ENCODE peak calls at places on chromosomes 3 and 15, in ten cellular contexts. P is vagina; N is ovary; R is stomach; M is naive thymus-derived CD4-positive, alpha-beta T cell; B is lower lobe of right lung; L is body of pancreas; K is MM.1S; H is CD8-positive, alpha-beta memory T cell; A is K562. G is an unnamed sample.

GRCh38 chr3:13543251-13543650 is 5.7 kb upstream of the FBLN2 start:
- DNase-seq in B (no peak), R (no peak), P (no peak), L (peak; percentile 56), A (no peak), N (no peak), K (no peak), H (no peak), M (no peak), G (peak; percentile 36)

GRCh38 chr3:141845407-141846049 is 30.9 kb upstream of the ATP1B3 start:
- DNase-seq in A (peak; percentile 57), M (peak; percentile 26), H (peak; percentile 23), L (no peak), P (no peak), B (no peak), N (no peak), K (no peak), R (no peak), G (no peak)

GRCh38 chr3:66983101-66983500 is 15.0 kb upstream of the KBTBD8 start:
- DNase-seq in B (no peak), L (no peak), M (no peak), K (no peak), P (no peak), R (no peak), N (no peak), A (no peak), H (no peak), G (no peak)

GRCh38 chr15:39444729-39445470 is 136.0 kb upstream of the THBS1 start:
- DNase-seq in A (no peak), B (no peak), L (no peak), R (no peak), N (no peak), P (no peak), H (no peak), K (no peak), M (no peak), G (no peak)

GRCh38 chr3:189309400-189309975 is 137.7 kb downstream of the TPRG1 start:
- DNase-seq in R (no peak), N (no peak), H (no peak), M (no peak), P (no peak), B (no peak), K (no peak), L (no peak), A (no peak), G (no peak)

GRCh38 chr3:13474021-13474420 is 6.1 kb upstream of the HDAC11 start:
- DNase-seq in L (no peak), N (no peak), K (no peak), M (no peak), B (no peak), P (no peak), R (no peak), H (no peak), A (no peak), G (no peak)

GRCh38 chr15:77034620-77035467 is 36.1 kb downstream of the TSPAN3 start:
- DNase-seq in A (peak; percentile 52), K (peak; percentile 39), B (peak; percentile 56), L (peak; percentile 7), P (peak; percentile 95), M (peak; percentile 37), H (peak; percentile 31), R (peak; percentile 40), N (no peak), G (no peak)

GRCh38 chr3:120180731-120181412 is 86.6 kb upstream of the GSK3B start:
- DNase-seq in M (no peak), K (no peak), H (no peak), A (no peak), P (peak; percentile 95), B (no peak), N (no peak), L (no peak), R (no peak), G (no peak)

GRCh38 chr3:194682651-194683310 is 2.9 kb upstream of the FAM43A start:
- DNase-seq in K (peak; percentile 88), A (peak; percentile 86), N (peak; percentile 54), H (peak; percentile 69), L (peak; percentile 84), M (peak; percentile 70), P (no peak), R (peak; percentile 80), B (peak; percentile 60), G (no peak)

GRCh38 chr3:10205461-10206165 is 40.9 kb downstream of the IRAK2 start:
- DNase-seq in B (no peak), K (no peak), M (no peak), H (no peak), R (peak; percentile 54), P (no peak), L (no peak), N (no peak), A (no peak), G (peak; percentile 88)

GRCh38 chr3:167246252-167246651 is 133.8 kb downstream of the ZBBX start:
- DNase-seq in H (no peak), A (no peak), P (no peak), B (no peak), L (no peak), K (no peak), N (no peak), R (no peak), M (no peak), G (no peak)

GRCh38 chr3:192879346-192880031 is 38.2 kb downstream of the MB21D2 start:
- DNase-seq in P (no peak), N (peak; percentile 20), L (peak; percentile 12), A (no peak), K (no peak), R (no peak), M (no peak), H (no peak), B (no peak), G (no peak)

GRCh38 chr15:80210612-80211554 is 41.1 kb downstream of the CTXND1 start:
- DNase-seq in K (no peak), B (no peak), A (no peak), R (no peak), L (no peak), M (no peak), H (no peak), P (peak; percentile 22), N (no peak), G (no peak)

GRCh38 chr3:151919030-151919328 is 45.5 kb downstream of the SUCNR1 start:
- DNase-seq in L (no peak), N (no peak), H (no peak), A (no peak), K (no peak), R (no peak), P (no peak), M (no peak), B (no peak), G (no peak)

GRCh38 chr3:111968319-111969059 is 10.3 kb upstream of the ABHD10 start:
- DNase-seq in K (no peak), B (no peak), M (no peak), A (no peak), R (no peak), L (no peak), N (no peak), P (no peak), H (no peak), G (no peak)

GRCh38 chr3:111975131-111975530 is 3.7 kb upstream of the ABHD10 start:
- DNase-seq in H (no peak), B (no peak), L (no peak), M (no peak), A (no peak), N (no peak), R (no peak), P (no peak), K (no peak), G (no peak)

GRCh38 chr3:111967651-111968274 is 11.1 kb upstream of the ABHD10 start:
- DNase-seq in P (no peak), H (peak; percentile 64), B (peak; percentile 74), K (peak; percentile 79), N (peak; percentile 71), A (peak; percentile 67), L (peak; percentile 87), M (peak; percentile 60), R (peak; percentile 87), G (peak; percentile 67)

GRCh38 chr3:111972891-111973290 is 5.9 kb upstream of the ABHD10 start:
- DNase-seq in K (no peak), P (no peak), M (no peak), H (no peak), B (no peak), R (no peak), L (no peak), N (no peak), A (no peak), G (no peak)

DNA sequence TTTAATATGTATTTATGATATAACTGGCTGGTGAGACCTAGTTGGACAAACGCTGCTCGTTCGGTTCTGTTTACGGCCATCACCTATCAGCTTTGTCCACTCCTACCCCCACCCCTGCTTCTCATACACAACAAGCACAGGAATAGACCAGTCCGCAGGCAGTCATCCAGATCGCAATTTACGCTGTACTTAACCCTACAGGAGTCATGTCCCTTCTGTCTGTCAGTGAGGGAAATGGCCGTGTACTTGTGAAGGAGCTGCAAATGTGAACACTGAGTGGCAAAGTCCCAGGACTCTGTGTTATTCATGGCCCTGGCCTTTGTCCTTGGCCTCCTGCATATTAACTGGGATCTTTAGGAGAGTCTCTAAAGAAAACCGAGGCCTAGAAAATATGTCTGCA is 7.3 kb upstream of the ABHD10 start:
- DNase-seq in K (no peak), A (peak; percentile 9), P (no peak), L (peak; percentile 4), B (no peak), N (peak; percentile 37), R (no peak), H (no peak), M (no peak), G (no peak)
- H3K4me3 ChIP-seq in K (no peak overlapping the region), A (no peak overlapping the region), P (no peak overlapping the region), L (no peak overlapping the region), B (no peak overlapping the region), N (no peak overlapping the region), R (no peak overlapping the region), H (no peak overlapping the region), M (no peak overlapping the region), G (no peak overlapping the region)

GRCh38 chr15:25090073-25090733 is 135.4 kb downstream of the SNRPN start:
- DNase-seq in B (no peak), A (no peak), H (no peak), P (peak; percentile 61), N (no peak), M (no peak), L (no peak), R (no peak), K (no peak), G (no peak)
- H3K9me3 ChIP-seq in B (peaks cover 99% of the 10 kb centered on the region), A (no peaks in the 10 kb centered on the region), H (peaks cover 43% of the 10 kb centered on the region), P (peaks cover 36% of the 10 kb centered on the region), N (peaks cover 97% of the 10 kb centered on the region), M (peaks cover 96% of the 10 kb centered on the region), L (no peaks in the 10 kb centered on the region), R (peaks cover 100% of the 10 kb centered on the region), K (no peaks in the 10 kb centered on the region), G (peaks cover 37% of the 10 kb centered on the region)

DNA sequence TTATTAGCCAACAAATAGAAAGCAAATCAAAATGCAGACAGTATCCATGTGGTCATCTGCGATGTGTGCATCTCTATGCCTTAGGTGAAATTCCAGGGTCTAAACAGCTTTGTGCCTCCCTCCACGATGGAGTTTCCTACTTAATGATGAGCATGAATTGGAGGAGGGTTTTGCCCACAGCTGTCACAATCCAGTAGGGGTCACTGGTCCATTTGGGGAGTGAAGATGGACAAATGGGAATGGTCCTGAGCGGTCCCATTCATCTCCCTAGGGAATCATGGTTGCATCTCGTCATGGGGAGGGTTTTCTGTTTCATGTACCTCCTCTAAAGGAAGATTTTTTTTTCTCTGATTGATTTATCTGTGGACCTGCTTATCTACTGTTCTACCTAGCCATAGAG is 358.0 kb downstream of the PTPRG start:
- DNase-seq in H (no peak), N (no peak), A (no peak), K (no peak), P (no peak), M (no peak), L (no peak), R (no peak), B (no peak), G (no peak)
- H3K4me1 ChIP-seq in H (no peaks in the 10 kb centered on the region), N (peaks cover 3% of the 10 kb centered on the region), A (no peaks in the 10 kb centered on the region), K (no peaks in the 10 kb centered on the region), P (no peaks in the 10 kb centered on the region), M (no peaks in the 10 kb centered on the region), L (peaks cover 6% of the 10 kb centered on the region), R (no peaks in the 10 kb centered on the region), B (peaks cover 7% of the 10 kb centered on the region), G (peaks cover 12% of the 10 kb centered on the region)

GRCh38 chr3:39707314-39707909 is 102.0 kb upstream of the MYRIP start:
- DNase-seq in B (no peak), K (peak; percentile 46), R (no peak), P (no peak), L (peak; percentile 13), M (no peak), H (no peak), A (peak; percentile 54), N (no peak), G (no peak)
- H3K4me3 ChIP-seq in B (no peak overlapping the region), K (no peak overlapping the region), R (no peak overlapping the region), P (no peak overlapping the region), L (no peak overlapping the region), M (no peak overlapping the region), H (no peak overlapping the region), A (no peak overlapping the region), N (no peak overlapping the region), G (no peak overlapping the region)

G was measured in thoracic aorta.